ENCODE peak calls at places on chromosome 1, in six cellular contexts. W is astrocyte, B is SK-N-MC, K is A549, R is mesenchymal stem cell, M is small intestine. S is an unnamed sample.

GRCh38 chr1:178238722-178239510 is 145.0 kb downstream of the RASAL2 start:
- DNase-seq in W (peak), B (no peak), K (peak), R (peak), M (peak), S (peak)

GRCh38 chr1:225343618-225344017 is 84.2 kb downstream of the LBR start:
- DNase-seq in W (no peak), B (no peak), K (peak), R (peak), M (peak), S (no peak)

GRCh38 chr1:42211224-42211623 is 46.7 kb upstream of the GUCA2A start:
- DNase-seq in W (no peak), B (no peak), K (no peak), R (no peak), M (no peak), S (no peak)

GRCh38 chr1:162206749-162207635 is 137.5 kb downstream of the NOS1AP start:
- DNase-seq in W (no peak), B (no peak), K (no peak), R (no peak), M (peak), S (no peak)

GRCh38 chr1:209490013-209490412 is 93.5 kb upstream of the CAMK1G start:
- DNase-seq in W (peak), B (no peak), K (peak), R (peak), M (no peak), S (no peak)

GRCh38 chr1:18434041-18434440 is 46.7 kb upstream of the KLHDC7A start:
- DNase-seq in W (no peak), B (no peak), K (no peak), R (no peak), M (no peak), S (no peak)

GRCh38 chr1:169019419-169020058 is 87.0 kb upstream of the ATP1B1 start:
- DNase-seq in W (no peak), B (no peak), K (no peak), R (no peak), M (peak), S (no peak)

GRCh38 chr1:186482661-186483255 is 21.8 kb upstream of the PDC start:
- DNase-seq in W (peak), B (peak), K (peak), R (peak), M (peak), S (peak)

GRCh38 chr1:78355646-78356045 is 135.1 kb upstream of the PTGFR start:
- DNase-seq in W (peak), B (no peak), K (no peak), R (no peak), M (no peak), S (no peak)

GRCh38 chr1:227793948-227794812 is 21.3 kb upstream of the PRSS38 start:
- DNase-seq in W (peak), B (peak), K (no peak), R (peak), M (no peak), S (peak)

GRCh38 chr1:246577720-246578106 is 11.5 kb downstream of the CNST start:
- DNase-seq in W (peak), B (no peak), K (no peak), R (no peak), M (no peak), S (no peak)

GRCh38 chr1:174398246-174398645 is 49.5 kb upstream of the GPR52 start:
- DNase-seq in W (peak), B (no peak), K (no peak), R (peak), M (no peak), S (peak)

GRCh38 chr1:94927405-94928175 is 680 bp upstream of the CNN3 start:
- DNase-seq in W (peak), B (no peak), K (peak), R (peak), M (peak), S (peak)

GRCh38 chr1:93615201-93616150 is 66.2 kb downstream of the BCAR3 start:
- DNase-seq in W (peak), B (no peak), K (peak), R (peak), M (peak), S (peak)

GRCh38 chr1:37131281-37131680 is 97.0 kb upstream of the GRIK3 start:
- DNase-seq in W (no peak), B (peak), K (no peak), R (no peak), M (no peak), S (no peak)

GRCh38 chr1:37726746-37727145 is 34.4 kb downstream of the CDCA8 start:
- DNase-seq in W (no peak), B (no peak), K (no peak), R (no peak), M (no peak), S (no peak)

GRCh38 chr1:112544011-112544688 is 35.4 kb downstream of the WNT2B start:
- DNase-seq in W (peak), B (no peak), K (peak), R (peak), M (peak), S (peak)

GRCh38 chr1:29208462-29208861 is 22.3 kb downstream of the MECR start:
- DNase-seq in W (no peak), B (no peak), K (no peak), R (no peak), M (peak), S (no peak)
- H3K27ac ChIP-seq in W (no peak), B (no peak), K (no peak), R (no peak), M (no peak), S (no peak)

DNA sequence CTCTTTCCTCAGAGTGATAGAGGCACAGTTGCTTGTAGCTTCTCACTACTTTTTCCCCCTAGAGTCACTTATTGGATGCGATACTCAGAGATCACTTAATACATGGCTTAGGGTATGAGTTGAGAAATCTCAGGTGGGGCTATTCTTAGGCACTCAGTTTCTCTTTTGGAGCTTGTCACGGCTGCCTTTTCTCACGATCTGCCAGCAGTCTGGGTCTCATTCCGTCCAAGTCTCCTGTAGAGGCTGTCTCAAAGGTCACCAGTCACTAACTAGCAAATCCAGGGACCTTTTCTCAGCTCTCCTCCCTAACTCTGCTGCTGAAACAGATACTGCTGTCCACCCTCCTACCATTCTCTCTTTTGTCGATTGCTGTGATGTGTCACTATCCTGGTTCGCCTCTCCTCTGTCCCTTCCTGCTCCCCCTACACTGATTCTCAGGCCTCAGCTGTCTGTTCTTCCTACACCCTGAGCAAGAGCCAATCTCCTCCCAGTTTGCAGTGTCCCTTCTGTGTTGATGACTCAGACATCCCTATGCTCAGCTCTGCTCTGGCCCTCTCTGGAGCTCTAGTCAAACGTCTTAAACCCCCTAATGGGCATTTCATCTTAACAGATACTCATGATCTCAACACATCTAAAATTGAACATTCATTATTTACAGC is 12.4 kb downstream of the ATP1A2 start:
- DNase-seq in W (peak), B (no peak), K (peak), R (peak), M (peak), S (peak)
- H3K27ac ChIP-seq in W (no peak), B (no peak), K (peak), R (no peak), M (no peak), S (peak)

DNA sequence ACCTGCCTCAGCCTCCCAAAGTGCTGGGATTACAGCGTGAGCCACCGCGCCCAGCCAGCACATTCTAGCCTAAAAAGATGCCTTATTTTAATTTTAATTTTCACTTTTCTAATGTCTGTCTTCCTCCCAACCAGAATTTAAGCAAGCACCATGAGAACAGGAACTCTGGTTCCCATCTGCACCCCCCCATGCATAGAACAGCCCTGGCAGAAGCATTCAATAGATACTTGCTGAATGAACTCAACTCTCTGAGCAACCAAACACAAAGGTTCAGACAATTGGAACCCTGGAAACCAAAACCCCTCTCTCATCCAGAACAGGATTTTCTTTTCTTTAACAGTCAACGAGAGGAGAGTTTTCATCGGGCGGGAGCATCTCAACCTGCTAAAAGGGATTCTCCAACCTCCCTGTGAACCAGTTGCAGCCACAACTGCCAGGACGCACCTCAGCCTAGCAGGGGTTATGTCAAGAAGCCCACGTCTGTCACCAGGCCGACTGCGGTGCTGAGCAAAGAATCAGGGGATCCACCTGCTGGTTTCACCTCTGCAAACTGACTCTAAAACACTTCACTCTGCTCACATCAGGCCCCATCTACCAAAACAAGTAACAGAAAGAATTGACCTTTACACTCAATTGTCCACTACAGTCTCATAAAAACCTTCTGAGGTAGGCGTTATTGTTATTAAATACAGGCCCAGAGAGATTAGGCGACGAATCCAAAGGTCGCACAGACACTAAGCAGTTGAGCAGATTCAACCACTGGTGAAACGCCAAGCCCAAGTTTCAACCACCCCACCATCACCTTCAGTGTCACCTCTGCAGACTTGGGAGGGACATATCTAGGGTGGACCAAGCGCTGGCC is 1.7 kb downstream of the KIAA2013 start:
- DNase-seq in W (no peak), B (no peak), K (no peak), R (no peak), M (peak), S (no peak)
- H3K27ac ChIP-seq in W (no peak), B (no peak), K (no peak), R (no peak), M (peak), S (no peak)

GRCh38 chr1:224168859-224169380 is 14.1 kb upstream of the DEGS1 start:
- DNase-seq in W (peak), B (no peak), K (peak), R (no peak), M (peak), S (peak)
- H3K27ac ChIP-seq in W (peak), B (no peak), K (peak), R (peak), M (no peak), S (no peak)

GRCh38 chr1:236016083-236016482 is 48.8 kb downstream of the NID1 start:
- DNase-seq in W (no peak), B (no peak), K (no peak), R (no peak), M (no peak), S (no peak)
- H3K27ac ChIP-seq in W (no peak), B (no peak), K (no peak), R (no peak), M (no peak), S (no peak)

DNA sequence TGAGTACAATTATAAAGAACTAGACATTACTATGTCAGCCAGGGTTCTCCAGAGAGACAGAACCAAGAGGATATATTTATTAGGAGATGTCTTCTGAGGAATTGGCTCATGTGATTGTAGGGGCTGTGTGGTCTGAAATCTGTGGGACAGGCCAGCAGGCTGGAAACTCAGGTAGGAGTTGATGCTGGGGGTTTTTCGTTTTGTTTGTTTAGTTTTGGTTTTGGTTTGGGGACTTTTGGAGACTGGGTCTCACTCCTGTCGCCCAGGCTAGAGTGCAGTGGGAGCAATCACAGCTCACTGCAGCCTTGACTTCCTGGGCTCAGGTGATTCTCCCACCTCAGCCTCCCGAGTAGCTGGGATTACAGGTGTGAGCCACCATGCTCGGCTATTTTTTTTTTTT is 132.9 kb upstream of the ERRFI1 start:
- DNase-seq in W (no peak), B (no peak), K (no peak), R (no peak), M (no peak), S (no peak)
- H3K27ac ChIP-seq in W (no peak), B (no peak), K (peak), R (no peak), M (no peak), S (no peak)

GRCh38 chr1:154998818-154999650 is 3.6 kb upstream of the ZBTB7B start:
- DNase-seq in W (no peak), B (peak), K (peak), R (peak), M (peak), S (peak)
- H3K27ac ChIP-seq in W (no peak), B (peak), K (peak), R (no peak), M (peak), S (no peak)